ENCODE peak calls at places on chromosome 21, in eight cellular contexts. A, H, M, I, X, J, S and W are unnamed samples.
A peak's percentile ranks its signal among the peaks of the same experiment; 100 is the strongest.

GRCh38 chr21:46437511-46437910 is 21.2 kb upstream of the DIP2A start:
- DNase-seq in M (no peak), A (no peak), S (peak; percentile 36), H (no peak), X (no peak), I (no peak), J (no peak), W (no peak)

GRCh38 chr21:32753818-32754610 is 17.5 kb downstream of the PAXBP1 start:
- DNase-seq in M (no peak), I (no peak), H (no peak), S (no peak), A (no peak), X (no peak), J (no peak), W (no peak)

GRCh38 chr21:43209575-43210453 is 41.0 kb downstream of the CRYAA start:
- DNase-seq in J (no peak), I (no peak), M (no peak), A (no peak), H (peak; percentile 12), S (peak; percentile 41), X (peak; percentile 41), W (no peak)

GRCh38 chr21:21007606-21008005 is 9.4 kb downstream of the NCAM2 start:
- DNase-seq in S (no peak), A (no peak), M (no peak), H (no peak), I (peak; percentile 4), J (no peak), X (no peak), W (no peak)

GRCh38 chr21:18384771-18385170 is 18.8 kb downstream of the TMPRSS15 start:
- DNase-seq in M (peak; percentile 54), A (peak; percentile 10), I (no peak), H (no peak), J (no peak), S (no peak), X (no peak), W (no peak)

GRCh38 chr21:42974832-42975820 is 764 bp downstream of the PKNOX1 start:
- DNase-seq in M (peak; percentile 74), A (peak; percentile 94), S (peak; percentile 81), X (peak; percentile 77), I (peak; percentile 79), H (peak; percentile 76), J (no peak), W (no peak)

GRCh38 chr21:44512496-44513388 is 27.3 kb downstream of the KRTAP10-1 start:
- DNase-seq in X (no peak), M (no peak), J (no peak), A (no peak), H (no peak), I (no peak), S (no peak), W (no peak)

GRCh38 chr21:15849161-15849560 is 119.4 kb downstream of the USP25 start:
- DNase-seq in S (no peak), H (no peak), A (no peak), I (no peak), J (no peak), X (no peak), M (no peak), W (no peak)

GRCh38 chr21:45306832-45307571 is 19.3 kb upstream of the POFUT2 start:
- DNase-seq in H (peak; percentile 96), J (peak; percentile 62), I (peak; percentile 75), A (peak; percentile 73), X (peak; percentile 71), S (peak; percentile 73), M (peak; percentile 73), W (no peak)

GRCh38 chr21:36791695-36792451 is 93.0 kb downstream of the SIM2 start:
- DNase-seq in X (no peak), M (peak; percentile 73), J (no peak), A (no peak), I (no peak), S (no peak), H (no peak), W (no peak)

GRCh38 chr21:36663033-36663855 is 35.7 kb upstream of the SIM2 start:
- DNase-seq in I (peak; percentile 42), S (no peak), J (no peak), H (no peak), X (no peak), M (no peak), A (no peak), W (no peak)

GRCh38 chr21:32562915-32563314 is 22.4 kb downstream of the TCP10L start:
- DNase-seq in A (no peak), I (peak; percentile 8), X (no peak), J (no peak), H (no peak), M (no peak), S (no peak), W (no peak)

GRCh38 chr21:44901391-44902074 is 19.2 kb downstream of the ITGB2 start:
- DNase-seq in H (no peak), X (no peak), A (no peak), M (no peak), I (no peak), J (no peak), S (no peak), W (no peak)

DNA sequence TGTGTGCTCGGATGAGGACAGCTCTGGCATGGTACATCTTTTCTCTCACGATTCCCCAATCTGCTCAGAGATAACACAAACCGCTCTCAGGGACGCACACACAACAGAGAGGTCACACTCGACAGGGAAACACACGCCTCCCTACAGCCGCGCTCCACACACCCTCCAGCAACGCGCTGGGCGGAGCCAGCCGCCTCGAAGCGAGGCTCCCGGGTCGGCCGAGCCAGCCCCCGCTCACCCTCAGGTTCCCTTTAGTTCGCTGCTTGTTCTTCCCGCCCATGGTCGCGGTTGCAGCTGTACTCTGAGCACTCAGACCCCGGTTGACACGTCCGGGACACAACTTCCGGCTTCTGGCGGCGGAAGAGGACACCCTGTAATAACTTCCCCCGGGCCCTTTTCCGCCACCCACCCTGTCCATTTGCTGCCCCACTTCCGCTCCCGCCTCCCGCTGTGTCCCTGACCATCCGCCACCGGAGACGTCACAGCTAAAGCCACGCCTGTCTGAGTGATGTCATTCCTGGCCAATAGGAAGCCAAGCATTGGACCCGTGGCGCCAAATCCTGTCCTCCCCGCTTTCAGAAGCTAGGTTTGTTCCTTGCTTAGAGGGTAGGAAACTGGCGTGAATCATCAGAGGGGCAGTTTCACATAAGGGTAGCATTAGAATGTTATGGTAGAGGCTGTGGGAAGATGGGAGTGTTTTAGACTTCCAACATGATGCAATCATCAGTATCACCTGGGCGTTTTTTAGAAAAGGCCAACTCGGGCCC is at the start of gene LTN1:
- DNase-seq in X (peak; percentile 99), M (peak; percentile 98), J (peak; percentile 99), S (peak; percentile 99), A (peak; percentile 98), I (peak; percentile 100), H (peak; percentile 99), W (peak; percentile 99)
- H3K4me3 ChIP-seq in X (peak within 1 kb of the TSS; percentile 97), M (peak within 1 kb of the TSS; percentile 83), J (peak within 1 kb of the TSS; percentile 98), S (peak within 1 kb of the TSS; percentile 74), A (peak within 1 kb of the TSS; percentile 91), I (peak within 1 kb of the TSS; percentile 90), H (peak within 1 kb of the TSS; percentile 86), W (peak within 1 kb of the TSS; percentile 89)

DNA sequence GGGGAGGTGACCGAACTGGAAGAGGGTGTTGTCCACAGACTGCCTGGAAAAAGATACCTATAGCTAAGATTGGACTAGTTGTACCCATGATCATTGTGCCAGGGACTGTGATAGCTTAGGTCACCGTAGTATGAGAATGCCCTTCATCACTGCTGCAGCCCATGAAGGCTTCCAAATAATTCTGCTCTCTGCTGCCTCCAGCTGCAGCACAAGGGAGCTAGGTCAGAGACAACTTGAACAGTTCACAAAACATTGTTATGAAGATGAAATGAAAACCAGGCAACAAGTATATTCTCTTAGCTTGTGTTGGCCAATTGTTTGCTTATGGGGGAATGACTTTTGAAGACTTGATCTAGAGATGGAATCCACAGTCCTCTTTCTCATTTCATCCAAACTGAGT is 246.7 kb downstream of the MRPL39 start:
- DNase-seq in M (no peak), I (peak; percentile 18), A (no peak), X (no peak), H (no peak), J (no peak), S (no peak), W (no peak)
- TF ChIP-seq CTCF in M (peak; percentile 22), I (peak; percentile 15), A (no peak), X (no peak), H (peak; percentile 28), J (peak; percentile 29), S (no peak), W (peak; percentile 36)

DNA sequence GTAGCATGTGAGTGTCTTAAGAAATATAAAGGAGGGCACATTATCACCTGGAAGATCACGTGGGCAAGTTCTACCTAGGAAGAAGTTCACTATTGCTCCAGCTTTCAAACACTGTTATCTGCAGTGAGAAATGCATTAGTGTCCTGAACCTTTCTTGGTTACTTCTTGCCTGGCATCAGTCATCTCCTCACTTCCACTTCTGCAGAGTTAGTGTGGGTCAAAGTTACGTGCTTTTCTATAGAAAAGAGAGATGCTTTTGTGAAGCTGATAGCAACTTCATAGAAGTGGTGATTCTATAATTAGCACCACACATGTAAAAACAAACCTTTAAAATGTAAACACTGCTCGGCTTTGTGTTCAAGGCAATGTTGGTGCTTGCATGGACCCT is 57.2 kb downstream of the MRPS6 start:
- DNase-seq in S (no peak), J (no peak), H (no peak), I (no peak), M (no peak), A (no peak), X (no peak), W (no peak)
- H3K4me3 ChIP-seq in S (no peak overlapping the region), J (no peak overlapping the region), H (no peak overlapping the region), I (no peak overlapping the region), M (no peak overlapping the region), A (no peak overlapping the region), X (no peak overlapping the region), W (no peak overlapping the region)

GRCh38 chr21:14119038-14119437 is 91.7 kb downstream of the LIPI start:
- DNase-seq in X (no peak), M (peak; percentile 40), I (no peak), H (no peak), A (no peak), J (no peak), S (no peak), W (no peak)

GRCh38 chr21:14121719-14122118 is 89.0 kb downstream of the LIPI start:
- DNase-seq in J (no peak), S (no peak), M (no peak), H (no peak), I (no peak), A (no peak), X (no peak), W (no peak)

GRCh38 chr21:14115646-14116045 is 95.1 kb downstream of the LIPI start:
- DNase-seq in X (no peak), S (no peak), A (no peak), M (no peak), H (no peak), J (no peak), I (no peak), W (no peak)

GRCh38 chr21:14116080-14116481 is 94.7 kb downstream of the LIPI start:
- DNase-seq in M (no peak), A (no peak), X (no peak), H (no peak), S (no peak), J (no peak), I (no peak), W (no peak)

DNA sequence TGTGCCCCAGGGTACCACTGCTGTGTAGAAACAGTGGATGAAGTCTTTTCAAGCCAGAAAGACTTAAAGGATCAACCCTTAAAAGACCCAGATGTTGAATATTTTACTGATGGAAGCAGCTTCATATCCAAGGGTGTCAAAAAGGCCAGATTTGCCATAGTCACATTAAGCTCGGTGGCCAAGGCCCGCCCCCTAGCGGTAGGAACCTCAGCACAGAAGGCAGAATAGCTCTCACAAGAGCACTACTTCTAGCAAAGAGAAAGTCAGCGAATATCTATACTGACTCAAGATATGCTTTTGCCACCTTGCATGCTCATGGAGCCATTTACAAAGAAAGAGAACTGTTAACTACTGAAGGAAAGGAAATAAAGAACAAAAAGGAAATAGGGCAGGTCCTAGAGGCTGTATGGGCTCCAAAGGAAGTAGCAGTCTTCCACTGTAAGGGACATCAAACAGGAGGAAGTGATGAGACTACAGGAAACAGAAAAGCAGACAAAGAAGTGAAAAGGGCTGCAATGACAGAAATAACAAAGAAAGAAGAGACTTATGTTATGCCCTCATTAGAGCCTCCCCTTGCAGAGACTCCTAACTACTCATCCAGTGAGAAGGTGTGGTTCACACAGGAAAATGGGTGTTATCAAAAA is 90.5 kb downstream of the LIPI start:
- DNase-seq in H (peak; percentile 48), S (no peak), I (no peak), J (no peak), X (peak; percentile 64), M (peak; percentile 59), A (peak; percentile 51), W (peak; percentile 11)
- TF ChIP-seq CTCF in H (no peak), S (peak; percentile 48), I (peak; percentile 49), J (peak; percentile 37), X (peak; percentile 33), M (peak; percentile 82), A (peak; percentile 89), W (peak; percentile 75)